ENCODE peak calls at places on chromosomes 2 and 18, in five cellular contexts. O, B, J, S and F are unnamed samples.

GRCh38 chr2:237259201-237259600 is 154.8 kb downstream of the COL6A3 start:
- DNase-seq in B (no peak), O (peak; percentile 27), J (no peak), S (no peak), F (no peak)

GRCh38 chr2:98761267-98761781 is 30.4 kb upstream of the MGAT4A start:
- DNase-seq in S (no peak), O (peak; percentile 14), J (peak; percentile 68), B (no peak), F (no peak)

GRCh38 chr2:28616618-28617017 is 120.8 kb downstream of the PLB1 start:
- DNase-seq in B (no peak), S (peak; percentile 13), O (no peak), J (no peak), F (no peak)

GRCh38 chr2:65655000-65655399 is 222.6 kb upstream of the SPRED2 start:
- DNase-seq in O (no peak), S (no peak), J (no peak), B (no peak), F (no peak)

GRCh38 chr2:157497603-157498314 is 53.9 kb upstream of the CYTIP start:
- DNase-seq in J (no peak), S (peak; percentile 77), O (peak; percentile 59), B (no peak), F (no peak)

GRCh38 chr2:226835420-226835795 is 446 bp upstream of the RHBDD1 start:
- DNase-seq in J (no peak), S (no peak), B (no peak), O (no peak), F (no peak)

GRCh38 chr2:3059111-3059990 is 318.3 kb downstream of the EIPR1 start:
- DNase-seq in O (no peak), J (no peak), S (no peak), B (no peak), F (no peak)

GRCh38 chr2:42147641-42148274 is 21.4 kb upstream of the EML4 start:
- DNase-seq in J (no peak), S (peak; percentile 60), B (no peak), O (peak; percentile 55), F (no peak)

GRCh38 chr2:231526341-231527090 is 3.7 kb downstream of the NMUR1 start:
- DNase-seq in O (no peak), S (no peak), B (no peak), J (no peak), F (no peak)

GRCh38 chr2:165011199-165011598 is 55.9 kb upstream of the SLC38A11 start:
- DNase-seq in O (no peak), S (no peak), J (no peak), B (no peak), F (no peak)

GRCh38 chr2:34670482-34670881 is 1071.4 kb upstream of the FAM98A start:
- DNase-seq in O (no peak), S (no peak), B (no peak), J (no peak), F (no peak)

GRCh38 chr18:11119962-11120361 is 29.4 kb downstream of the PIEZO2 start:
- DNase-seq in B (no peak), S (peak; percentile 43), O (peak; percentile 32), J (no peak), F (no peak)

GRCh38 chr2:216617159-216617815 is 15.9 kb upstream of the IGFBP2 start:
- DNase-seq in B (no peak), S (no peak), O (no peak), J (no peak), F (no peak)

GRCh38 chr2:230134496-230135073 is 65.9 kb upstream of the SLC16A14 start:
- DNase-seq in S (peak; percentile 66), J (no peak), O (peak; percentile 87), B (no peak), F (no peak)

GRCh38 chr2:28709101-28709500 is 42.5 kb upstream of the PPP1CB start:
- DNase-seq in O (no peak), J (no peak), B (no peak), S (peak; percentile 51), F (no peak)

GRCh38 chr18:23515911-23516546 is 12.7 kb downstream of the RMC1 start:
- DNase-seq in O (peak; percentile 82), B (peak; percentile 69), J (peak; percentile 83), S (peak; percentile 80), F (peak; percentile 71)

GRCh38 chr2:180523629-180524340 is 456.6 kb upstream of the UBE2E3 start:
- DNase-seq in S (peak; percentile 94), J (no peak), O (peak; percentile 96), B (no peak), F (no peak)

GRCh38 chr2:239394978-239395377 is 5.8 kb downstream of the HDAC4 start:
- DNase-seq in J (no peak), B (no peak), S (no peak), O (no peak), F (no peak)
- H3K4me3 ChIP-seq in J (no peak overlapping the region), B (no peak overlapping the region), S (no peak overlapping the region), O (no peak overlapping the region), F (no peak overlapping the region)

GRCh38 chr2:23069935-23070334 is 315.0 kb upstream of the KLHL29 start:
- DNase-seq in J (no peak), S (no peak), O (no peak), B (no peak), F (no peak)
- H3K4me3 ChIP-seq in J (no peak overlapping the region), S (no peak overlapping the region), O (no peak overlapping the region), B (no peak overlapping the region), F (no peak overlapping the region)

DNA sequence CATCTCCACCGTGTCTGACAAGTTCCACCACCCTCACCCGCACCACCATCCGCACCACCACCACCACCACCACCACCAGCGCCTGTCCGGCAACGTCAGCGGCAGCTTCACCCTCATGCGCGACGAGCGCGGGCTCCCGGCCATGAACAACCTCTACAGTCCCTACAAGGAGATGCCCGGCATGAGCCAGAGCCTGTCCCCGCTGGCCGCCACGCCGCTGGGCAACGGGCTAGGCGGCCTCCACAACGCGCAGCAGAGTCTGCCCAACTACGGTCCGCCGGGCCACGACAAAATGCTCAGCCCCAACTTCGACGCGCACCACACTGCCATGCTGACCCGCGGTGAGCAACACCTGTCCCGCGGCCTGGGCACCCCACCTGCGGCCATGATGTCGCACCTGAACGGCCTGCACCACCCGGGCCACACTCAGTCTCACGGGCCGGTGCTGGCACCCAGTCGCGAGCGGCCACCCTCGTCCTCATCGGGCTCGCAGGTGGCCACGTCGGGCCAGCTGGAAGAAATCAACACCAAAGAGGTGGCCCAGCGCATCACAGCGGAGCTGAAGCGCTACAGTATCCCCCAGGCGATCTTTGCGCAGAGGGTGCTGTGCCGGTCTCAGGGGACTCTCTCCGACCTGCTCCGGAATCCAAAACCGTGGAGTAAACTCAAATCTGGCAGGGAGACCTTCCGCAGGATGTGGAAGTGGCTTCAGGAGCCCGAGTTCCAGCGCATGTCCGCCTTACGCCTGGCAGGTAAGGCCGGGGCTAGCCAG is 1.2 kb downstream of the ONECUT2 start:
- DNase-seq in B (no peak), S (no peak), J (no peak), O (no peak), F (no peak)
- H3K4me3 ChIP-seq in B (no peak overlapping the region), S (no peak overlapping the region), J (no peak overlapping the region), O (no peak overlapping the region), F (no peak overlapping the region)

GRCh38 chr2:207226671-207227061 is 60.9 kb upstream of the KLF7 start:
- DNase-seq in J (no peak), O (no peak), B (no peak), S (no peak), F (no peak)
- H3K4me3 ChIP-seq in J (no peak overlapping the region), O (no peak overlapping the region), B (peak overlapping the region; percentile 27), S (no peak overlapping the region), F (no peak overlapping the region)

DNA sequence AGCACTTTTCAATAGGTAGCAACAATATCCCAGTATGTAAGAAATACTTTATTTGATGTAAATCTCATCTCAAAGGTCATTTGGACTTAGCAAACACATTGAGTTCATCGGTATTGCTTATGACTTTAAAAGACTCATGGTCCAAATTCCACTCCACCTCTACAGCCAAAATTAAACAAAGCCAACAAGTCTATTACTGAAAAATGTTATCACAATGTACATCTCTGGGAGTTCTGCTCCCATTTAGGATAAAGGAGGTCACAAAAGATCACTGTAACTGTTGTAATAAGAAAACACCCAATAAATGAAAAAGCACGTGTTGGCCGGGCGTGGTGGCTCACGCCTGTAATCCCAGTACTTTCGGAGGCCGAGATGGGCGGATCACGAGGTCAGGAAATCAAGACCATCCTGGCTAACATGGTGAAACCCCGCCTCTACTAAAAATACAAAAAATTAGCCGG is 50.0 kb downstream of the ESCO1 start:
- DNase-seq in S (no peak), O (no peak), B (no peak), J (no peak), F (no peak)
- H3K4me3 ChIP-seq in S (no peak overlapping the region), O (no peak overlapping the region), B (no peak overlapping the region), J (no peak overlapping the region), F (no peak overlapping the region)

DNA sequence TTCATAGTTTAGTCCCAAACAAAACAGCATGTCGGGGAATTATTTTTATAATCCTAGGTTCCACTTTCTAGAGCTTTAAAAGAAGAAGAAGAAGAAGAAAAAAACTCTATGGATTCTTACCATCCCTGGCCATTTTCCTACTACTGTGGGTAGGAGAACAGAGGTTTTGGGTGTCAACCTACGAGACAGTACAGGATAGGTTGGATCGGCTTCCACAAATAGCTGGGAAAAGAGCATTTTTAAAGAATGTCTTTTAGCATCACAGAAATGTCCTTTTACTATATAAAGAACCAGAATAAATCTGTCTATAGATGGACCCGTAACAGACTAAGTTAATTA is 65.2 kb downstream of the RBMS1 start:
- DNase-seq in S (no peak), B (no peak), J (no peak), O (no peak), F (no peak)
- H3K4me3 ChIP-seq in S (peak overlapping the region; percentile 66), B (peak overlapping the region; percentile 15), J (peak overlapping the region; percentile 7), O (no peak overlapping the region), F (no peak overlapping the region)

GRCh38 chr2:44802409-44803099 is 138.9 kb upstream of the SIX3 start:
- DNase-seq in O (no peak), B (no peak), S (no peak), J (no peak), F (no peak)

GRCh38 chr2:44801289-44801675 is 140.2 kb upstream of the SIX3 start:
- DNase-seq in O (no peak), S (no peak), J (no peak), B (no peak), F (no peak)

GRCh38 chr2:44804406-44805235 is 136.9 kb upstream of the SIX3 start:
- DNase-seq in O (no peak), J (no peak), B (no peak), S (no peak), F (no peak)

GRCh38 chr2:44801676-44802408 is 139.7 kb upstream of the SIX3 start:
- DNase-seq in O (peak; percentile 34), B (no peak), J (no peak), S (peak; percentile 10), F (no peak)

DNA sequence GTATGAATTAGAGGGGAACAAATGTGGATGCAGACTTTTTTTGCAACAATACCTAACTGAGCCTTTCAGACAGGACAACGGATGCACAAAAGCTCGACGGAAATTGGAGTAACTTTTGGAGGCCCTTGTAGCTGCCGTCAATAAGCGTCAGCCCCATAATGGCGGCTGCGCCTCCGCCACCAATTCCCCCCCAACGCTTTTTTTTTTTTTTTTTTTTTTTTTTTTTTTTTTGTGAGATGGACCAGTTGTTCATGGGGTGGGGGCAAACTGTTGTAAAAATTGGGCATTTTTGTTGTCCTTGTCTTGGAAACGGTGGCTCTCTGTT is 138.4 kb upstream of the SIX3 start:
- DNase-seq in O (no peak), S (no peak), B (no peak), J (no peak), F (no peak)
- H3K4me3 ChIP-seq in O (no peak overlapping the region), S (no peak overlapping the region), B (no peak overlapping the region), J (no peak overlapping the region), F (no peak overlapping the region)

GRCh38 chr18:62480927-62481326 is 41.9 kb upstream of the ZCCHC2 start:
- DNase-seq in J (no peak), S (no peak), O (no peak), B (no peak), F (no peak)
- H3K4me3 ChIP-seq in J (no peak overlapping the region), S (no peak overlapping the region), O (no peak overlapping the region), B (no peak overlapping the region), F (no peak overlapping the region)